ENCODE peak calls at places on chromosomes 1 and 21, in seven cellular contexts. H, J, S, L, P, A and M are unnamed samples.

GRCh38 chr1:185789846-185790735 is 55.9 kb downstream of the HMCN1 start:
- DNase-seq in H (peak), J (no peak), S (no peak), L (peak), P (no peak), A (no peak), M (peak)

GRCh38 chr1:5456090-5456789 is 536.0 kb downstream of the NPHP4 start:
- DNase-seq in H (no peak), J (no peak), S (no peak), L (peak), P (no peak), A (no peak), M (no peak)

GRCh38 chr1:198775606-198776005 is 136.8 kb downstream of the PTPRC start:
- DNase-seq in H (peak), J (no peak), S (no peak), L (peak), P (no peak), A (no peak), M (peak)

GRCh38 chr1:183417691-183418491 is at the start of gene NMNAT2:
- DNase-seq in H (peak), J (peak), S (peak), L (peak), P (no peak), A (no peak), M (peak)

GRCh38 chr1:205676597-205676996 is 3.7 kb downstream of the SLC45A3 start:
- DNase-seq in H (no peak), J (no peak), S (no peak), L (no peak), P (no peak), A (no peak), M (no peak)

GRCh38 chr1:30879940-30880339 is 28.6 kb downstream of the SDC3 start:
- DNase-seq in H (no peak), J (peak), S (no peak), L (peak), P (no peak), A (no peak), M (no peak)

GRCh38 chr1:52139817-52140540 is 1.9 kb upstream of the ZFYVE9 start:
- DNase-seq in H (peak), J (no peak), S (peak), L (no peak), P (no peak), A (no peak), M (peak)

GRCh38 chr1:159132271-159132881 is 39.0 kb upstream of the CADM3 start:
- DNase-seq in H (peak), J (peak), S (peak), L (peak), P (peak), A (no peak), M (peak)

GRCh38 chr21:31576428-31576827 is 83.1 kb upstream of the SOD1 start:
- DNase-seq in H (no peak), J (no peak), S (no peak), L (no peak), P (no peak), A (no peak), M (no peak)

GRCh38 chr1:109657395-109657794 is 1.5 kb downstream of the GSTM4 start:
- DNase-seq in H (no peak), J (no peak), S (no peak), L (no peak), P (no peak), A (no peak), M (no peak)

GRCh38 chr1:226903819-226904710 is 33.6 kb downstream of the PSEN2 start:
- DNase-seq in H (peak), J (no peak), S (no peak), L (peak), P (no peak), A (no peak), M (no peak)

GRCh38 chr1:221279146-221279545 is 399.9 kb downstream of the HLX start:
- DNase-seq in H (peak), J (no peak), S (no peak), L (no peak), P (no peak), A (no peak), M (no peak)

GRCh38 chr1:10730985-10731384 is 65.5 kb downstream of the CASZ1 start:
- DNase-seq in H (peak), J (no peak), S (peak), L (peak), P (no peak), A (no peak), M (peak)

GRCh38 chr1:92459871-92460320 is 26.8 kb downstream of the GFI1 start:
- DNase-seq in H (no peak), J (no peak), S (no peak), L (no peak), P (no peak), A (no peak), M (no peak)

GRCh38 chr1:179021873-179022272 is 3.8 kb upstream of the FAM20B start:
- DNase-seq in H (peak), J (no peak), S (no peak), L (no peak), P (no peak), A (no peak), M (no peak)

GRCh38 chr1:229341811-229342304 is 989 bp downstream of the CCSAP start:
- DNase-seq in H (peak), J (no peak), S (peak), L (peak), P (peak), A (no peak), M (peak)

GRCh38 chr1:176628775-176629174 is 165.8 kb downstream of the PAPPA2 start:
- DNase-seq in H (no peak), J (no peak), S (no peak), L (no peak), P (no peak), A (no peak), M (no peak)

GRCh38 chr1:154141240-154141639 is 13.6 kb downstream of the NUP210L start:
- DNase-seq in H (peak), J (no peak), S (no peak), L (no peak), P (no peak), A (no peak), M (no peak)

GRCh38 chr1:156076609-156077429 is 5.4 kb downstream of the MEX3A start:
- DNase-seq in H (no peak), J (peak), S (peak), L (no peak), P (no peak), A (no peak), M (no peak)

GRCh38 chr21:27060190-27060589 is 93.3 kb upstream of the ADAMTS5 start:
- DNase-seq in H (peak), J (no peak), S (no peak), L (no peak), P (no peak), A (no peak), M (peak)

GRCh38 chr1:106515375-106515774 is 541.1 kb upstream of the PRMT6 start:
- DNase-seq in H (no peak), J (no peak), S (no peak), L (no peak), P (no peak), A (no peak), M (no peak)

GRCh38 chr1:38204698-38205097 is 158.1 kb upstream of the POU3F1 start:
- DNase-seq in H (no peak), J (no peak), S (no peak), L (no peak), P (no peak), A (no peak), M (no peak)

GRCh38 chr1:114201486-114201885 is 47.8 kb upstream of the SYT6 start:
- DNase-seq in H (no peak), J (no peak), S (no peak), L (no peak), P (no peak), A (no peak), M (no peak)

GRCh38 chr1:117605164-117605810 is 561 bp upstream of the TENT5C start:
- DNase-seq in H (no peak), J (no peak), S (peak), L (peak), P (no peak), A (no peak), M (no peak)

GRCh38 chr1:239260779-239261286 is 125.5 kb upstream of the CHRM3 start:
- DNase-seq in H (no peak), J (no peak), S (no peak), L (no peak), P (no peak), A (no peak), M (no peak)

GRCh38 chr1:88610687-88611086 is 73.4 kb upstream of the PKN2 start:
- DNase-seq in H (no peak), J (no peak), S (peak), L (no peak), P (no peak), A (no peak), M (no peak)

GRCh38 chr1:221334082-221334481 is 407.8 kb downstream of the DUSP10 start:
- DNase-seq in H (peak), J (no peak), S (no peak), L (no peak), P (no peak), A (no peak), M (peak)

GRCh38 chr1:21762022-21762404 is 20.9 kb downstream of the USP48 start:
- DNase-seq in H (no peak), J (no peak), S (no peak), L (no peak), P (no peak), A (no peak), M (no peak)

DNA sequence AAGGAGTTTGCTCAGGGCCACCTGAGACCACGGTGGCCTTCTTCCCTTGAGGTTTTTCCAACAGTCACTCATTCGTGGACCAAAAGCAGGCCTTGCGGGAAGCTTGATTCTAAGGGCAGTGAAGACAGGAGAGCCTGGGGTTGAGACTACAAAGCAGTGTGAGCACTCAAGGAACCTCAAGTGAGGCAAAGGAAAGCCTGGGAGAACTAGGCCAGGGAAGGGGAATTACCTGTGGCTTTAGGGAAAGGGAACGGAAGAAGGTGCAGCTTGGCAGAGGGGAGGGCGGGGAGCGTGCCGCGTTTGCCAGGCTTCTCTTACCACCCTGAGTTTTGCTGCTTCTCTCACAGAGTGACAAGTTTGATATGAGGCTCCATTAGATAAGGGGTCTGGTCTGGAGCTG is 114.3 kb downstream of the DHRS3 start:
- DNase-seq in H (no peak), J (no peak), S (no peak), L (no peak), P (no peak), A (no peak), M (no peak)
- H4K8ac ChIP-seq in H (no peak), J (no peak), S (no peak), L (no peak), P (no peak), A (no peak), M (no peak)

DNA sequence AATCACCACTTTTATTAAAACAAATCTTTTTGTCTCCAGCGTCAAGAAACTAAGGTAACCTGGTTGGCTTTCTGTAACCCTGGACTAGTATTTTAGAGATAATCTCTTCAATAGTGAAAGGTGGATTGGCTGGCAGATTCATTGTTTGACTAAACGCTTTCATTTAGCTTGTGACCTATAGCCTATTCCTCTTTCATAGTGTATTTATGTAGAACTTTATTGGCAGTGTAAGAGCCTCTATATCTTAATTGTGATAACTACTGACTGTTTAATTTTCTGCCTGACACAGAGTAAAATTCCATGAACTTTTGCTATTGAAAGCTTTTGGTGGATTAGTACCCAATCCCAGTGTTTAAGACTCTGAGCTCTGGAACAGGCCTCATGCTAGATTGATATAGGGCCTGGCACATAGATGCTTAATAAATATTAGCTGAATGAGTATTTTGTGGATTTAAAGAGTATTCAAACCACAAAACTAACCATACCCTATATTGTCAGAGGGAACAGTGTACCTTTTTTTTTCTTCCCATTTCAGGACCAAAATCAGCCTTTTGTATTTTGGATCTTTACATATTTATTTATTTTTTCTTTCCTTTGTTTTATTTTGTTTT is 34.8 kb downstream of the AK4 start:
- DNase-seq in H (no peak), J (no peak), S (no peak), L (no peak), P (no peak), A (no peak), M (no peak)
- H4K8ac ChIP-seq in H (no peak), J (no peak), S (no peak), L (no peak), P (no peak), A (no peak), M (no peak)

GRCh38 chr1:1560178-1560577 is 14.5 kb downstream of the SSU72 start:
- DNase-seq in H (no peak), J (no peak), S (no peak), L (no peak), P (no peak), A (no peak), M (no peak)
- H4K8ac ChIP-seq in H (no peak), J (no peak), S (no peak), L (no peak), P (no peak), A (no peak), M (no peak)

GRCh38 chr1:9057851-9058250 is 11.6 kb downstream of the SLC2A5 start:
- DNase-seq in H (no peak), J (no peak), S (no peak), L (no peak), P (no peak), A (no peak), M (no peak)
- H4K8ac ChIP-seq in H (no peak), J (no peak), S (no peak), L (no peak), P (no peak), A (no peak), M (no peak)

GRCh38 chr21:40047993-40048730 is 180.9 kb downstream of the PCP4 start:
- DNase-seq in H (no peak), J (no peak), S (peak), L (peak), P (no peak), A (no peak), M (no peak)
- H4K8ac ChIP-seq in H (no peak), J (no peak), S (no peak), L (no peak), P (no peak), A (no peak), M (no peak)

GRCh38 chr1:150508982-150509381 is 1.1 kb downstream of the ECM1 start:
- DNase-seq in H (no peak), J (no peak), S (no peak), L (no peak), P (no peak), A (no peak), M (no peak)

GRCh38 chr1:150507912-150508864 is at the start of gene ECM1:
- DNase-seq in H (peak), J (no peak), S (peak), L (peak), P (no peak), A (no peak), M (peak)

DNA sequence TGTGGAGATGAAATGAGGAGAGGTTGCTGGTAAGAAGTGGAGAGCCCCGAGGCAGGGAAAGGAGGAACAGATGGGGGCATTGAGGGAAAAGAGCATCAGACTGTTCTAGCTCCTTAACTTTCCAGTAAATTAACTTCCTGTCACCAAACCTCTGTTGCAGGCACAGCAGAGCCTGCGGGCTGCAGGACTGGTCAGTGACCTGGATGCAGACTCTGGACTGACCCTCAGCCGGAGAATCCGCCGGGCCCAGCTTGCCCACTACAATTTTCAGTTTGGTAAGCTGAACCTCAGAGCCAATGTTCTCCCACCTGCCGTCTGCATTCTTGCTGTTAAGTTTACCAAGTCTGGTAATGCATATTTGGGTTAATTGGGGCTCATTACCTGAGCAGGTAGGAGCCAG is 2.5 kb upstream of the ECM1 start:
- DNase-seq in H (no peak), J (no peak), S (no peak), L (no peak), P (no peak), A (no peak), M (no peak)
- H4K8ac ChIP-seq in H (no peak), J (no peak), S (no peak), L (no peak), P (no peak), A (no peak), M (no peak)

GRCh38 chr1:75611014-75611413 is at the start of gene SLC44A5:
- DNase-seq in H (no peak), J (no peak), S (no peak), L (no peak), P (no peak), A (no peak), M (no peak)
- H4K8ac ChIP-seq in H (no peak), J (no peak), S (no peak), L (no peak), P (no peak), A (no peak), M (no peak)

DNA sequence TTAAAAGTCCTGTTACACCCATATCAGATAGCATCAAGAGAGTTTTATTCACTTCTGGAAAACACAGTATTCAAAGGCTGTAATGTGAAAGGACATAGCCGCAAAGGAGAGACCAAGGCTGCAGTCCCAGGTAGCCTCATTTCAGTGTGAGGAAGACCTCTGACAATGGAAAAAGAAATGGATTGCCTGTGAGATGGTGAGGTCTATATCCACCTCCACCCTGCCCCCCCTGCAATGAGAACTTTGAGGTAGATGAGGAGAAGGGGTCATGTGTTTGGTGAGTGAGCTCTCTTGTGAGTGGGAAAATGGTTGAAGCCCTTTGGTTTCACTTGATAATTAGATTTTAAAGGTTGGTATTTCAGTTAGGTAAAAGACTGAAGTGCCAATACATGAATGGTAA is 3.5 kb downstream of the MRPS6 start:
- DNase-seq in H (no peak), J (no peak), S (no peak), L (no peak), P (no peak), A (no peak), M (no peak)
- H4K8ac ChIP-seq in H (no peak), J (no peak), S (no peak), L (no peak), P (no peak), A (no peak), M (no peak)

GRCh38 chr1:95247607-95248006 is 13.6 kb downstream of the RWDD3 start:
- DNase-seq in H (no peak), J (no peak), S (no peak), L (no peak), P (no peak), A (no peak), M (no peak)
- H4K8ac ChIP-seq in H (no peak), J (no peak), S (no peak), L (no peak), P (no peak), A (no peak), M (no peak)